ENCODE peak calls at places on chromosomes 6 and 20, in four cellular contexts. F, R, C and T are unnamed samples.

GRCh38 chr6:8006208-8006607 is 58.0 kb downstream of the BLOC1S5 start:
- DNase-seq in R (no peak), F (peak), C (peak), T (no peak)

GRCh38 chr6:10033223-10033829 is 381.5 kb downstream of the TFAP2A start:
- DNase-seq in R (no peak), F (peak), C (peak), T (peak)

GRCh38 chr20:44098256-44098630 is 88.7 kb downstream of the JPH2 start:
- DNase-seq in F (no peak), R (no peak), C (no peak), T (no peak)

GRCh38 chr6:35011096-35012041 is 122.3 kb downstream of the ANKS1A start:
- DNase-seq in F (no peak), R (no peak), C (peak), T (no peak)

GRCh38 chr6:20946037-20946436 is 411.8 kb downstream of the CDKAL1 start:
- DNase-seq in C (no peak), R (no peak), F (peak), T (no peak)

GRCh38 chr20:24465730-24466129 is 3.7 kb upstream of the SYNDIG1 start:
- DNase-seq in F (peak), R (no peak), C (no peak), T (no peak)

GRCh38 chr6:160395187-160395586 is 47.0 kb downstream of the SLC22A3 start:
- DNase-seq in R (no peak), F (no peak), C (no peak), T (no peak)

GRCh38 chr6:37473364-37474095 is 26.2 kb downstream of the CCDC167 start:
- DNase-seq in R (no peak), F (peak), C (peak), T (peak)

GRCh38 chr20:34062651-34063482 is 49.2 kb downstream of the EIF2S2 start:
- DNase-seq in R (no peak), C (no peak), F (peak), T (no peak)

GRCh38 chr6:1702580-1703051 is 92.9 kb downstream of the FOXC1 start:
- DNase-seq in F (no peak), C (no peak), R (no peak), T (no peak)

GRCh38 chr6:16769131-16769985 is 8.1 kb upstream of the ATXN1 start:
- DNase-seq in F (peak), C (no peak), R (no peak), T (peak)

GRCh38 chr20:36628076-36628475 is 17.9 kb downstream of the SLA2 start:
- DNase-seq in R (no peak), C (no peak), F (no peak), T (no peak)

GRCh38 chr20:31560900-31561598 is 44.0 kb upstream of the ID1 start:
- DNase-seq in F (peak), R (peak), C (no peak), T (peak)

GRCh38 chr6:139271056-139271455 is 20.7 kb downstream of the TXLNB start:
- DNase-seq in F (peak), C (no peak), R (peak), T (no peak)

GRCh38 chr6:494394-494793 is 102.8 kb downstream of the IRF4 start:
- DNase-seq in C (no peak), R (no peak), F (no peak), T (no peak)

GRCh38 chr6:133254552-133255228 is 13.5 kb downstream of the EYA4 start:
- DNase-seq in R (no peak), C (peak), F (peak), T (no peak)

GRCh38 chr20:11379257-11380011 is 538.3 kb upstream of the BTBD3 start:
- DNase-seq in R (no peak), F (peak), C (no peak), T (peak)

GRCh38 chr6:154394571-154394970 is 38.0 kb upstream of the IPCEF1 start:
- DNase-seq in R (no peak), C (no peak), F (no peak), T (no peak)

GRCh38 chr6:3165631-3166534 is 8.5 kb upstream of the TUBB2A start:
- DNase-seq in F (peak), C (no peak), R (no peak), T (no peak)

GRCh38 chr6:119541132-119541905 is 191.8 kb upstream of the MAN1A1 start:
- DNase-seq in R (peak), C (no peak), F (peak), T (peak)

GRCh38 chr6:46612645-46613044 is 40.0 kb downstream of the CYP39A1 start:
- DNase-seq in R (no peak), C (no peak), F (no peak), T (no peak)

GRCh38 chr20:1357921-1358671 is 29.2 kb upstream of the SDCBP2 start:
- DNase-seq in R (no peak), F (peak), C (no peak), T (no peak)

GRCh38 chr6:146357578-146358340 is 185.9 kb upstream of the RAB32 start:
- DNase-seq in F (peak), R (no peak), C (no peak), T (peak)

GRCh38 chr6:99821164-99821563 is 172.9 kb downstream of the MCHR2 start:
- DNase-seq in R (no peak), C (peak), F (no peak), T (no peak)

GRCh38 chr6:27604986-27605385 is 132.1 kb upstream of the ZNF184 start:
- DNase-seq in R (no peak), F (no peak), C (no peak), T (no peak)

GRCh38 chr20:11432407-11432806 is 485.3 kb upstream of the BTBD3 start:
- DNase-seq in C (no peak), R (peak), F (peak), T (no peak)